ENCODE peak calls at places on chromosomes 5 and 9, in nine cellular contexts. H is neural progenitor cell, R is GM23248, F is hepatocyte, C is GM23338, B is PC-3, J is HCT116, T is SK-N-SH, O is MM.1S. M is an unnamed sample.
A peak's percentile ranks its signal among the peaks of the same experiment; 100 is the strongest.

GRCh38 chr5:42396111-42396510 is 27.1 kb upstream of the GHR start:
- DNase-seq in H (no peak), R (no peak), F (no peak), C (no peak), B (no peak), J (no peak), T (no peak), O (no peak), M (no peak)

GRCh38 chr5:10464173-10464572 is 22.5 kb downstream of the ROPN1L start:
- DNase-seq in H (no peak), R (no peak), F (no peak), C (no peak), B (no peak), J (no peak), T (no peak), O (no peak), M (no peak)

GRCh38 chr5:119036101-119036762 is 34.7 kb upstream of the DMXL1 start:
- DNase-seq in H (no peak), R (peak; percentile 94), F (peak; percentile 17), C (no peak), B (peak; percentile 78), J (peak; percentile 65), T (no peak), O (no peak), M (no peak)

GRCh38 chr9:89154218-89154617 is 24.4 kb downstream of the SHC3 start:
- DNase-seq in H (no peak), R (peak; percentile 6), F (no peak), C (no peak), B (no peak), J (no peak), T (no peak), O (no peak), M (no peak)

GRCh38 chr5:137113161-137113560 is 386.0 kb downstream of the SPOCK1 start:
- DNase-seq in H (no peak), R (no peak), F (no peak), C (no peak), B (no peak), J (no peak), T (no peak), O (no peak), M (no peak)

GRCh38 chr5:158389786-158390185 is 530.8 kb upstream of the CLINT1 start:
- DNase-seq in H (no peak), R (no peak), F (no peak), C (no peak), B (no peak), J (no peak), T (no peak), O (no peak), M (no peak)

GRCh38 chr9:121563425-121563824 is 63.8 kb upstream of the GGTA1 start:
- DNase-seq in H (no peak), R (no peak), F (no peak), C (no peak), B (no peak), J (no peak), T (no peak), O (no peak), M (no peak)

GRCh38 chr5:91528831-91529230 is 145.7 kb upstream of the ARRDC3 start:
- DNase-seq in H (no peak), R (no peak), F (no peak), C (no peak), B (no peak), J (no peak), T (no peak), O (no peak), M (no peak)

GRCh38 chr9:109640232-109641078 is 139.5 kb upstream of the PALM2AKAP2 start:
- DNase-seq in H (peak; percentile 90), R (peak; percentile 68), F (peak; percentile 60), C (peak; percentile 78), B (peak; percentile 69), J (no peak), T (peak; percentile 65), O (no peak), M (no peak)

GRCh38 chr5:68033961-68034581 is 181.5 kb upstream of the PIK3R1 start:
- DNase-seq in H (no peak), R (peak; percentile 41), F (peak; percentile 76), C (no peak), B (no peak), J (no peak), T (no peak), O (no peak), M (no peak)

GRCh38 chr5:144032375-144032774 is 138.1 kb downstream of the YIPF5 start:
- DNase-seq in H (no peak), R (no peak), F (no peak), C (no peak), B (no peak), J (no peak), T (no peak), O (no peak), M (no peak)

GRCh38 chr5:1737790-1738405 is 61.7 kb downstream of the MRPL36 start:
- DNase-seq in H (peak; percentile 54), R (peak; percentile 41), F (no peak), C (peak; percentile 63), B (peak; percentile 53), J (peak; percentile 22), T (peak; percentile 42), O (peak; percentile 56), M (peak; percentile 68)

GRCh38 chr5:92017786-92018185 is 634.7 kb upstream of the ARRDC3 start:
- DNase-seq in H (no peak), R (peak; percentile 87), F (peak; percentile 12), C (no peak), B (peak; percentile 95), J (peak; percentile 65), T (no peak), O (no peak), M (no peak)

GRCh38 chr9:126112135-126112720 is 214.4 kb upstream of the MVB12B start:
- DNase-seq in H (no peak), R (no peak), F (no peak), C (no peak), B (no peak), J (no peak), T (no peak), O (no peak), M (no peak)

GRCh38 chr9:110712955-110713354 is 44.4 kb downstream of the MUSK start:
- DNase-seq in H (no peak), R (peak; percentile 9), F (no peak), C (no peak), B (peak; percentile 4), J (no peak), T (no peak), O (no peak), M (no peak)

GRCh38 chr5:159156839-159157238 is 52.5 kb downstream of the RNF145 start:
- DNase-seq in H (peak; percentile 77), R (peak; percentile 82), F (peak; percentile 88), C (peak; percentile 89), B (peak; percentile 73), J (peak; percentile 57), T (peak; percentile 68), O (peak; percentile 72), M (peak; percentile 83)

GRCh38 chr5:150329038-150329437 is 26.3 kb upstream of the ARSI start:
- DNase-seq in H (no peak), R (no peak), F (no peak), C (no peak), B (no peak), J (no peak), T (no peak), O (no peak), M (no peak)

DNA sequence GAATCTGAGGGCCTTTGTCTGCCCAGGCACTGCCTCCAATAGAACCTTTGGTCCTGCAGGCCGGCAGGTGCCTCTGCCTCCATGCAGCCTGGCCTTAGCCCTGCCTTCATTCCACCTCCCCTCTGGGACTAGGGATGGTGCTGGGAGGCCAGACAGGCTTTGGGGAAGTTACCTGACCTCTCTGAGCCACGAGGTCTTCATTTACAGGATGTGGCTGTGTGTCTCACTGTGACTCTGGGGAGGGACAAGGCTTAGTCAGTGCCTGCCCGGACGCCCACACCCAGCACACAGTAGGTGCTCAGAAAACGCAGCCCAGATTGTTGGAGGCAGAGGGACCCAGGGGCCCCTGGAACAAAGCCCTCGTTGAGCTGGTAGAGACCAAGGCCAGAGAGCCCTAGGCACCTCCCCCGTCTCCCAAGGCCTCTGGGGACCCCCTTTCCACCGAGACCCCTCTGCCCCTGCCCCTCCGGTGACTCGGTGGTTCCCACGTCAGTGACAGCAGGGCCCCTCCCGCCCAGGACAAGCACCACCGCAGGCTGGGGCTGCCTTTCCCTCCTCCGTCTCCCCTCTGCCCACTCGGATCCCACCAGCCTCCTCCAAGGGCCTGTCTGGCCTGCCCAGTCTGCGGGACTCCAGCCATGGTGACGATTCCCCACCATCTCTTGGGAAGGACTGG is 46.9 kb upstream of the EGFL7 start:
- DNase-seq in H (no peak), R (no peak), F (no peak), C (no peak), B (peak; percentile 12), J (no peak), T (no peak), O (no peak), M (no peak)
- TF ChIP-seq EZH2phosphoT487 in H (no peak), R (no peak), F (no peak), C (no peak), B (no peak), J (no peak), T (no peak), O (no peak), M (no peak)

DNA sequence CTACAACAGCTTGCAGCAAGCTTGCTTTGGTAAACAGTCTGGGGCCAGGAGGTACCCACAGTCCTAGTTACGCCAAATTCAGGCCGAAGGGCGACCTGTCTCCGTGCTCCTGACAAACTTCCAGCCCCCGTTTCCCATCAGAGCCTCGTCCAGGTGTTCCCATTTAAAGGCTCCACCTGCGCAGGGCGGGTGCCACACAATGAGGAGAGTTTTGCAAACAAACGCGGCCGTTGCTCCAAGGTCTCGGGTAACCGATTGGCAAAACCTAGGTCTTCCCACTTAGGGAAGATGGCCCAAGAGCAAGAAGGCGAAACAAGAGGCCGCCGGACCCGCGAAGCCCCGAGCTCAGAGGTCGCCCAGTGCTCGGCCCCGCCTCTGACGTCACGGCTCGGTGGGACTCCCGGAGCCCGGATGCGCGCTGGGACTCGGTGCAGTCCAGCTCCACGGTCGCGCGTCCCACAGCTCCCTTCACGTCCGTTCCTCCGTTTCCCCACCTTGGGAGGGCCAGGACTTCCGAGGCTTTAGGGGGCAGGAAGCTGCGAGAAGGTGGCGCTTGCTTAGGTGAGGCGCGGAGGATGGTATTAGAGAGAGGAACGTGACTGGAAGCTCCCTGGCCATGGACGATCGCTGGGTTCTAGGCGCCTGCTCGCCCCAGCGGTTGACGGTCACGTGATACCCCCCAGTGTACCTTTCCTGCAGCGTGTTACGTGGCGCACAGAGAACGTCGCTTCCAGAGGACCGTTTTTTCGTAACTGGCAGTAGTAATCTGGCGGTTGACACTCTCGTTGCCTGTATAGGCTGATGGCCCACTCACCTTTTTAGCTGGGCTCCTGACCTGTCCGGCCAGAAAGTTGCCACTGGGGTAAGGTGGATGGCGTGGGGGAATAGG is 41.8 kb upstream of the KDM4C start:
- DNase-seq in H (no peak), R (peak; percentile 46), F (peak; percentile 57), C (peak; percentile 89), B (peak; percentile 36), J (peak; percentile 56), T (peak; percentile 82), O (no peak), M (no peak)
- H2AFZ ChIP-seq in H (no peak overlapping the region), R (peak overlapping the region; percentile 67), F (no peak overlapping the region), C (peak overlapping the region; percentile 99), B (peak overlapping the region; percentile 100), J (peak overlapping the region; percentile 22), T (peak overlapping the region; percentile 79), O (no peak overlapping the region), M (no peak overlapping the region)

GRCh38 chr9:94949330-94949729 is 222.8 kb downstream of the AOPEP start:
- DNase-seq in H (no peak), R (no peak), F (no peak), C (no peak), B (no peak), J (no peak), T (no peak), O (no peak), M (no peak)
- TF ChIP-seq EZH2phosphoT487 in H (no peak), R (no peak), F (no peak), C (no peak), B (no peak), J (no peak), T (no peak), O (no peak), M (no peak)

GRCh38 chr5:53392073-53392472 is 88.4 kb upstream of the FST start:
- DNase-seq in H (no peak), R (no peak), F (no peak), C (no peak), B (no peak), J (no peak), T (no peak), O (no peak), M (no peak)
- H2AFZ ChIP-seq in H (no peak overlapping the region), R (no peak overlapping the region), F (no peak overlapping the region), C (no peak overlapping the region), B (no peak overlapping the region), J (no peak overlapping the region), T (no peak overlapping the region), O (no peak overlapping the region), M (no peak overlapping the region)

M was measured in OCI-LY7.